ENCODE peak calls at places on chromosome 9, in nine cellular contexts. Z is fibroblast of mammary gland; P is tibial artery; H is dorsolateral prefrontal cortex; J is AG10803; W is GM23338; U is heart right ventricle; K is HL-60; O is effector memory CD4-positive, alpha-beta T cell. D is an unnamed sample.
A peak's percentile ranks its signal among the peaks of the same experiment; 100 is the strongest.

GRCh38 chr9:137367506-137368430 is 55.2 kb downstream of the EXD3 start:
- DNase-seq in Z (no peak), P (no peak), H (no peak), J (no peak), W (no peak), U (no peak), K (no peak), O (no peak), D (no peak)

GRCh38 chr9:115808695-115809094 is 344.9 kb upstream of the PAPPA start:
- DNase-seq in Z (peak; percentile 40), P (no peak), H (no peak), J (no peak), W (no peak), U (no peak), K (no peak), O (no peak), D (no peak)

GRCh38 chr9:17013010-17013409 is 121.8 kb upstream of the CNTLN start:
- DNase-seq in Z (no peak), P (no peak), H (no peak), J (no peak), W (no peak), U (no peak), K (no peak), O (no peak), D (no peak)

GRCh38 chr9:100724932-100725331 is 147.1 kb downstream of the CAVIN4 start:
- DNase-seq in Z (no peak), P (no peak), H (no peak), J (no peak), W (no peak), U (no peak), K (no peak), O (no peak), D (no peak)

GRCh38 chr9:114286146-114286679 is 36.7 kb upstream of the ORM1 start:
- DNase-seq in Z (no peak), P (peak; percentile 7), H (no peak), J (no peak), W (no peak), U (no peak), K (no peak), O (no peak), D (no peak)

GRCh38 chr9:130425741-130426466 is 18.9 kb upstream of the ASS1 start:
- DNase-seq in Z (no peak), P (no peak), H (no peak), J (no peak), W (no peak), U (no peak), K (no peak), O (no peak), D (no peak)

GRCh38 chr9:33273972-33274328 is 9.1 kb downstream of the CHMP5 start:
- DNase-seq in Z (no peak), P (no peak), H (no peak), J (no peak), W (no peak), U (no peak), K (no peak), O (no peak), D (no peak)

GRCh38 chr9:976805-977360 is 428 bp downstream of the DMRT3 start:
- DNase-seq in Z (no peak), P (no peak), H (no peak), J (no peak), W (peak; percentile 65), U (no peak), K (no peak), O (no peak), D (no peak)

GRCh38 chr9:137236936-137237421 is 4.1 kb upstream of the TUBB4B start:
- DNase-seq in Z (no peak), P (no peak), H (no peak), J (no peak), W (no peak), U (no peak), K (no peak), O (no peak), D (no peak)

DNA sequence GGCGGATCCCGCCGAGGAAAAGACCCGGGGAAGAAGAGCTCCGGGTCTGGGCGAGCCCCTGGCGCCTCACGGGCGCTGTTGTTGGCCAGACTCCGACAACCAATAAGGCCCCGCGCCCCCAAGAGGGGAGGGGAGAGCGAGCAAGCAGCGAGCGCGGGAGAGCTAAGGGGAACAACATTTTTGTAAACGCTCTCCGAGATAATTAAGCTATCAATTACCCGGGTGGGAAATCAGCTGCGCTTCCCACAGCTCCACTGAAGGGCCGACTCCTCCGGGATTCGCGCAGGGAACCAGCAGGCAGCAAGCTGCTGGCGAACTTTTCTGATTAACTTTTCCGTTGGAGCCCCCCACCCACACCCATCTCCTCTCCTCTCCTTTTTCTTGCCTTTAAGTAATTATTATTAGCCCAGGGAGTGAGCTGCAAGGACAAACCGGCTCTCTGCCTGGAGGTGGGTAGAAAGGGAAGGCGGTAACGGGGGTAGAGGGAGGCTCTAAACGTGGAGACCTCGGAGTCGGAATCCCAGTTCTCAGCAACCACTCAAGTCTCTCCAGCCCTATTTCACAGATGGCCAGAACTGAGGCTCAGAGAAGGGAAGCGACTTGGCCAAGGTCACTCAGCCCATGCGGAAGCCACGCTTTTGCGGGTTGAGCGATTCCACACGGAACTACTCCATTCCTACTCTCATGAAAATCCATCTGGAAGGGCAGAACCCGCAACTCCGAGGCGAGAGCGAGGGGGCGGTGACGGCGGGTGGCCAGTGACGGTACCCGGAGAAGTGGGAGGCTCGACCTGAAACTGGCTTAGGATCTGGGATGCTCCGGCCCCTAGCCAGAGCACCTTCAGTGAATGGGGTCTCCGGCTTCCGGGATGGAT is 1.3 kb downstream of the ASTN2 start:
- DNase-seq in Z (peak; percentile 1), P (no peak), H (peak; percentile 25), J (no peak), W (peak; percentile 82), U (no peak), K (no peak), O (no peak), D (no peak)
- H3K4me3 ChIP-seq in Z (no peak overlapping the region), P (peak overlapping the region; percentile 58), H (peak overlapping the region; percentile 74), J (no peak overlapping the region), W (peak overlapping the region; percentile 86), U (peak overlapping the region; percentile 46), K (no peak overlapping the region), O (no peak overlapping the region), D (no peak overlapping the region)

GRCh38 chr9:77600810-77601209 is 47.3 kb downstream of the GNA14 start:
- DNase-seq in Z (no peak), P (no peak), H (no peak), J (no peak), W (no peak), U (no peak), K (no peak), O (no peak), D (no peak)

GRCh38 chr9:77601476-77602056 is 46.6 kb downstream of the GNA14 start:
- DNase-seq in Z (no peak), P (no peak), H (no peak), J (no peak), W (no peak), U (no peak), K (no peak), O (no peak), D (no peak)

GRCh38 chr9:77604316-77604715 is 43.8 kb downstream of the GNA14 start:
- DNase-seq in Z (no peak), P (no peak), H (no peak), J (no peak), W (no peak), U (no peak), K (no peak), O (no peak), D (no peak)

GRCh38 chr9:77605449-77606220 is 42.5 kb downstream of the GNA14 start:
- DNase-seq in Z (no peak), P (no peak), H (no peak), J (no peak), W (no peak), U (no peak), K (no peak), O (no peak), D (no peak)

DNA sequence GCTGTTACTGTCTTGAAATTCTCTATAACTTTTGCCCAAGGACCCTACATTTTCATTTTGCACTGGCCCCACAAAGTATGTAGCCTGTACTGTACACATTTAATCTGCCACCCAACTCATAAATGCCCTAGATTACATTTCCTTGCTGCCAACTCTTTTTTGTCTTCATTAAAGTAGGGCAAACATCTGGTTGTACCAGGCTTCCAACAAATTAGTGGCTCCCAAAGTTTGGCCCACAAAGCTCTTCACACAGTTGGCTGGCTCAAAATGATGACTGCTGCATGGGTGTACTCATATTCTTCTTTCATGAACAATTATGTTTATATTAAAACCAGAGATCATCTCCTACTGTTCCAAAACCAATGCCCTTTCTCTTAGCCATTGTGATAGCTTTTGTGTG is 45.3 kb downstream of the GNA14 start:
- DNase-seq in Z (no peak), P (no peak), H (no peak), J (no peak), W (no peak), U (no peak), K (no peak), O (no peak), D (no peak)
- H3K4me3 ChIP-seq in Z (no peak overlapping the region), P (no peak overlapping the region), H (no peak overlapping the region), J (no peak overlapping the region), W (no peak overlapping the region), U (no peak overlapping the region), K (no peak overlapping the region), O (no peak overlapping the region), D (no peak overlapping the region)

GRCh38 chr9:133125706-133126696 is 5.0 kb upstream of the RALGDS start:
- DNase-seq in Z (peak; percentile 74), P (peak; percentile 64), H (no peak), J (peak; percentile 61), W (no peak), U (peak; percentile 47), K (no peak), O (no peak), D (no peak)
- H3K4me3 ChIP-seq in Z (no peak overlapping the region), P (peak overlapping the region; percentile 50), H (peak overlapping the region; percentile 12), J (peak overlapping the region; percentile 22), W (no peak overlapping the region), U (peak overlapping the region; percentile 26), K (peak overlapping the region; percentile 24), O (no peak overlapping the region), D (peak overlapping the region; percentile 23)

GRCh38 chr9:132238026-132238972 is 76.4 kb downstream of the NTNG2 start:
- DNase-seq in Z (no peak), P (no peak), H (no peak), J (no peak), W (no peak), U (no peak), K (no peak), O (no peak), D (no peak)

GRCh38 chr9:132239999-132240859 is 78.4 kb downstream of the NTNG2 start:
- DNase-seq in Z (no peak), P (no peak), H (no peak), J (no peak), W (peak; percentile 54), U (no peak), K (no peak), O (no peak), D (no peak)

GRCh38 chr9:132238992-132239391 is 77.1 kb downstream of the NTNG2 start:
- DNase-seq in Z (no peak), P (no peak), H (no peak), J (no peak), W (no peak), U (no peak), K (no peak), O (no peak), D (no peak)

GRCh38 chr9:132240860-132241482 is 79.1 kb downstream of the NTNG2 start:
- DNase-seq in Z (peak; percentile 73), P (peak; percentile 98), H (peak; percentile 70), J (peak; percentile 74), W (peak; percentile 99), U (peak; percentile 99), K (peak; percentile 96), O (peak; percentile 99), D (no peak)

DNA sequence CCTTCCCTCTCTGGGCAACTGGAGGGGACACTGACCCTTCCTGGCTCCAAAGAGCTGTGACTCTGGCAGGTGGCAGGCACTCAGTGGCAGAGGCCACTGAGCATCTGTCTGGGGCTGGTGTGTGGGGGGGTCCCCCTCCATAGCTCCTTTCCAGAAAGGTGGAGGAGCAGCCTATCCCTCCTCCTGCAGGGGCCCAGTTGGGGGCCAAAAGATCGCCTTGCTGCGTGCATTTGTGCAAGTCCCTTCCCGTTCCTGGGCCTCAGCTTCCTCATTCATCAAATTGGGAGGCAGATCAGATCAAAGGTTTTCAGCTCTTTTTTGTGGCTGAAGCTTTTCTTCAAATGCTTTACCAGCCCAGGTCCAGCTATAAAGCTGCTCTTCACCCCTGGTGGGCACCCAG is 77.7 kb downstream of the NTNG2 start:
- DNase-seq in Z (no peak), P (no peak), H (no peak), J (no peak), W (no peak), U (no peak), K (no peak), O (no peak), D (no peak)
- H3K4me3 ChIP-seq in Z (no peak overlapping the region), P (no peak overlapping the region), H (no peak overlapping the region), J (no peak overlapping the region), W (no peak overlapping the region), U (no peak overlapping the region), K (no peak overlapping the region), O (no peak overlapping the region), D (no peak overlapping the region)

D was measured in AG09309.